ENCODE peak calls at places on chromosomes 11 and 22, in eight cellular contexts. F, D, U, K, G, H, T and Z are unnamed samples.

GRCh38 chr11:4454031-4454430 is 4.9 kb downstream of the OR52K2 start:
- DNase-seq in D (no peak), F (no peak), K (no peak), U (no peak), H (no peak), G (no peak), T (no peak), Z (no peak)

GRCh38 chr11:3135491-3136440 is 29.3 kb downstream of the OSBPL5 start:
- DNase-seq in K (no peak), T (no peak), G (no peak), H (no peak), D (no peak), F (no peak), U (no peak), Z (peak; percentile 10)

GRCh38 chr11:67372232-67372992 is 986 bp downstream of the CLCF1 start:
- DNase-seq in K (no peak), H (peak; percentile 50), U (no peak), D (no peak), T (no peak), F (no peak), G (no peak), Z (no peak)

GRCh38 chr11:72353861-72354260 is 80.5 kb downstream of the CLPB start:
- DNase-seq in T (peak; percentile 16), F (no peak), G (no peak), D (no peak), H (no peak), U (no peak), K (peak; percentile 38), Z (no peak)

GRCh38 chr22:25111579-25112517 is 87.8 kb upstream of the CRYBB3 start:
- DNase-seq in U (no peak), K (peak; percentile 24), T (peak; percentile 28), D (no peak), F (no peak), H (peak; percentile 49), G (peak; percentile 82), Z (peak; percentile 18)

GRCh38 chr22:49006207-49007012 is 821.3 kb downstream of the BRD1 start:
- DNase-seq in H (no peak), U (no peak), D (no peak), K (no peak), G (no peak), T (no peak), F (no peak), Z (no peak)

GRCh38 chr22:35587447-35587870 is 29.7 kb downstream of the MB start:
- DNase-seq in D (no peak), K (peak; percentile 63), U (no peak), H (peak; percentile 95), F (no peak), G (no peak), T (no peak), Z (no peak)

GRCh38 chr22:35896306-35896705 is 132.3 kb downstream of the RBFOX2 start:
- DNase-seq in F (no peak), K (no peak), G (no peak), U (no peak), H (no peak), D (no peak), T (no peak), Z (no peak)

GRCh38 chr11:126339866-126340434 is 15.5 kb upstream of the ST3GAL4 start:
- DNase-seq in G (no peak), H (peak; percentile 34), F (peak; percentile 82), K (peak; percentile 71), D (no peak), U (no peak), T (no peak), Z (no peak)

GRCh38 chr11:104968856-104969776 is 742 bp upstream of the CASP4 start:
- DNase-seq in D (peak; percentile 48), H (no peak), K (peak; percentile 4), F (peak; percentile 59), T (no peak), U (no peak), G (peak; percentile 82), Z (no peak)

GRCh38 chr11:9738126-9738525 is 74.2 kb downstream of the SWAP70 start:
- DNase-seq in F (peak; percentile 41), H (no peak), G (no peak), D (no peak), U (no peak), K (no peak), T (no peak), Z (no peak)

GRCh38 chr22:23888615-23889401 is 5.4 kb upstream of the MIF start:
- DNase-seq in D (peak; percentile 10), H (no peak), F (peak; percentile 54), U (peak; percentile 27), G (no peak), K (no peak), T (no peak), Z (no peak)

GRCh38 chr22:19177164-19178064 is 1.1 kb downstream of the SLC25A1 start:
- DNase-seq in K (no peak), G (no peak), F (no peak), U (no peak), D (no peak), H (no peak), T (no peak), Z (no peak)

GRCh38 chr11:10298342-10298741 is 4.3 kb upstream of the SBF2 start:
- DNase-seq in T (no peak), F (peak; percentile 46), U (peak; percentile 93), G (no peak), D (peak; percentile 93), H (peak; percentile 32), K (no peak), Z (peak; percentile 83)

GRCh38 chr11:118058311-118059230 is 18.3 kb upstream of the TMPRSS4 start:
- DNase-seq in F (no peak), G (peak; percentile 67), D (no peak), H (no peak), U (no peak), T (no peak), K (no peak), Z (no peak)

GRCh38 chr11:99068832-99069231 is 48.1 kb downstream of the CNTN5 start:
- DNase-seq in K (no peak), D (no peak), F (no peak), U (no peak), G (no peak), T (no peak), H (no peak), Z (no peak)

GRCh38 chr11:60625262-60625661 is 74.2 kb upstream of the MS4A8 start:
- DNase-seq in D (peak; percentile 45), G (no peak), K (peak; percentile 10), H (peak; percentile 39), T (no peak), U (peak; percentile 1), F (peak; percentile 19), Z (peak; percentile 34)

GRCh38 chr22:46881373-46882118 is 119.1 kb downstream of the TBC1D22A start:
- DNase-seq in F (peak; percentile 7), G (no peak), H (no peak), K (no peak), U (no peak), D (peak; percentile 43), T (no peak), Z (peak; percentile 9)

GRCh38 chr11:128956401-128957203 is 13.9 kb upstream of the TP53AIP1 start:
- DNase-seq in U (peak; percentile 73), H (peak; percentile 83), T (peak; percentile 57), F (peak; percentile 83), G (no peak), K (peak; percentile 41), D (peak; percentile 75), Z (peak; percentile 21)

GRCh38 chr11:15795378-15795777 is 561.0 kb downstream of the SOX6 start:
- DNase-seq in T (no peak), K (no peak), U (no peak), G (no peak), D (no peak), H (no peak), F (no peak), Z (no peak)

GRCh38 chr22:49693416-49693815 is 134.3 kb downstream of the BRD1 start:
- DNase-seq in G (peak; percentile 43), T (no peak), D (no peak), F (no peak), K (no peak), U (no peak), H (no peak), Z (no peak)

GRCh38 chr11:44564653-44565007 is 833 bp upstream of the CD82 start:
- DNase-seq in G (peak; percentile 97), U (peak; percentile 86), H (no peak), D (peak; percentile 84), K (peak; percentile 51), F (peak; percentile 82), T (no peak), Z (no peak)

GRCh38 chr11:107123022-107123421 is 104.7 kb upstream of the GUCY1A2 start:
- DNase-seq in K (no peak), T (no peak), F (no peak), D (no peak), H (no peak), G (no peak), U (no peak), Z (no peak)

DNA sequence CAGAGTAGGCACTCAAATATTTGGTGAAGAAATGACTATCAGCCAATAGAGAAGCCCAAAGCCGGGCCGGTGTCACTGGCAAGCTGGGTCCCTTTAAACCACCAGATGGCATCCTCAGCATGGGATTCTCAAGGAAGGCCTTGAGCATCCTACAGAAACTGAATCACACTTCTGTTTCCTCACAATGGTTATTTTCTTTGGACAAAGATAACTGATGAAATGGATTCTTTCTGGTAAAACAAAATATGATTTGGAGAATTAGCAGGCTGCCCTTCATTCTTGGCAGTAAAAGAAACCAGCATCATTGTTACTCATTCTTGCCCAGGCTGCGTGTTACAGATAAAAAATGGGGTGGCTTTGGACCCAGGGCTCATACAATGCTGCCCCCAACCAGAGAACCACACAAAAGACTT is 30.3 kb upstream of the ASPHD2 start:
- DNase-seq in G (no peak), D (peak; percentile 69), K (peak; percentile 68), H (peak; percentile 73), U (peak; percentile 75), T (peak; percentile 63), F (peak; percentile 93), Z (peak; percentile 77)
- TF ChIP-seq CTCF in G (no peak), D (peak; percentile 82), K (peak; percentile 54), H (peak; percentile 85), U (peak; percentile 85), T (peak; percentile 32), F (peak; percentile 87), Z (peak; percentile 66)

GRCh38 chr11:21514298-21514697 is 678.6 kb upstream of the ANO5 start:
- DNase-seq in K (peak; percentile 3), U (no peak), G (no peak), F (no peak), D (no peak), T (peak; percentile 50), H (peak; percentile 53), Z (no peak)
- TF ChIP-seq CTCF in K (no peak), U (no peak), G (no peak), F (no peak), D (no peak), T (peak; percentile 34), H (no peak), Z (no peak)

GRCh38 chr11:76598426-76598839 is 72.1 kb downstream of the LRRC32 start:
- DNase-seq in F (peak; percentile 61), H (peak; percentile 61), T (peak; percentile 50), U (peak; percentile 51), K (no peak), D (no peak), G (peak; percentile 76), Z (peak; percentile 65)
- TF ChIP-seq CTCF in F (peak; percentile 59), H (peak; percentile 75), T (peak; percentile 25), U (peak; percentile 62), K (no peak), D (peak; percentile 64), G (peak; percentile 29), Z (peak; percentile 56)

DNA sequence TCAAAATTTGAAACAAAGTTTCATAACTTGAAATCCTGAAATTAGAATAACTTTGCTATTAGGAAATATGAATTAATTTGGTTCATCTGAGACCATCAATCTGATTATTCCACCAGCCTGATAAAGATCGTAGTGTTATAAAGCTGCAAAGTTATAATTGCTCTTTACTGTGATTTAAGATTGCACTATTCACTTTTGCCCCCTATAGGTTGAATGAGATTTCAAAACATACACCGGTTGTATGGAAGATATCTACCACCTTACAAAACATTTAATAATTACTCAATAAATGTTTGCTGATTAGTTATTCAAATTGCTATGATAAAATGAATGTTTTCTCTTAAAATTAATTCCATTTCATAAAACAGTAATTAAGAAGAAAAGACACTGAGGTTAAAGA is 26.1 kb downstream of the APIP start:
- DNase-seq in G (no peak), T (no peak), F (peak; percentile 9), D (no peak), H (no peak), U (no peak), K (no peak), Z (no peak)
- TF ChIP-seq CTCF in G (no peak), T (no peak), F (peak; percentile 35), D (peak; percentile 69), H (peak; percentile 39), U (peak; percentile 41), K (no peak), Z (no peak)